ENCODE peak calls at places on chromosomes 6 and 20, in eight cellular contexts. N, Y, Z, H, X, P, D and A are unnamed samples.

GRCh38 chr6:25387483-25387882 is 108.3 kb downstream of the CARMIL1 start:
- DNase-seq in N (no peak), Y (no peak), Z (no peak), H (no peak), X (no peak), P (peak), D (no peak), A (no peak)

GRCh38 chr6:43129434-43130194 is 41.5 kb upstream of the SRF start:
- DNase-seq in N (peak), Y (no peak), Z (peak), H (no peak), X (no peak), P (peak), D (no peak), A (no peak)

GRCh38 chr20:61249626-61250025 is 2.4 kb upstream of the CDH4 start:
- DNase-seq in N (no peak), Y (no peak), Z (no peak), H (no peak), X (no peak), P (no peak), D (no peak), A (no peak)

GRCh38 chr6:28606424-28607391 is 81.0 kb downstream of the GPX5 start:
- DNase-seq in N (peak), Y (no peak), Z (peak), H (peak), X (peak), P (peak), D (peak), A (peak)

GRCh38 chr6:156024339-156024738 is 568.7 kb upstream of the NOX3 start:
- DNase-seq in N (no peak), Y (no peak), Z (no peak), H (no peak), X (no peak), P (no peak), D (no peak), A (no peak)

GRCh38 chr6:107488174-107488874 is 1.6 kb upstream of the SOBP start:
- DNase-seq in N (no peak), Y (no peak), Z (no peak), H (no peak), X (no peak), P (no peak), D (no peak), A (no peak)

GRCh38 chr6:157990321-157991066 is 8.8 kb downstream of the SYNJ2 start:
- DNase-seq in N (peak), Y (no peak), Z (peak), H (no peak), X (no peak), P (peak), D (peak), A (no peak)

GRCh38 chr20:7571521-7572065 is 368.7 kb downstream of the HAO1 start:
- DNase-seq in N (no peak), Y (no peak), Z (peak), H (no peak), X (no peak), P (no peak), D (no peak), A (no peak)

GRCh38 chr6:10528170-10528981 is 7.2 kb downstream of the GCNT2 start:
- DNase-seq in N (peak), Y (peak), Z (peak), H (peak), X (peak), P (peak), D (no peak), A (peak)

GRCh38 chr6:89763550-89763949 is 56.0 kb downstream of the MDN1 start:
- DNase-seq in N (no peak), Y (no peak), Z (no peak), H (no peak), X (peak), P (no peak), D (no peak), A (no peak)

GRCh38 chr6:27592481-27593199 is 119.7 kb upstream of the ZNF184 start:
- DNase-seq in N (peak), Y (no peak), Z (peak), H (peak), X (peak), P (peak), D (peak), A (peak)

GRCh38 chr6:121849477-121849876 is 414.0 kb downstream of the GJA1 start:
- DNase-seq in N (peak), Y (peak), Z (peak), H (peak), X (peak), P (peak), D (no peak), A (no peak)

GRCh38 chr6:44512868-44513641 is 125.5 kb downstream of the CDC5L start:
- DNase-seq in N (no peak), Y (no peak), Z (peak), H (no peak), X (no peak), P (no peak), D (no peak), A (no peak)

GRCh38 chr6:9168669-9169068 is 733.3 kb upstream of the SLC35B3 start:
- DNase-seq in N (no peak), Y (no peak), Z (no peak), H (no peak), X (no peak), P (no peak), D (no peak), A (no peak)

GRCh38 chr6:14665827-14666724 is 548.5 kb downstream of the CD83 start:
- DNase-seq in N (peak), Y (no peak), Z (peak), H (no peak), X (peak), P (peak), D (no peak), A (peak)

GRCh38 chr6:14466278-14466677 is 348.7 kb downstream of the CD83 start:
- DNase-seq in N (no peak), Y (no peak), Z (no peak), H (no peak), X (no peak), P (no peak), D (no peak), A (no peak)

GRCh38 chr6:20182926-20183521 is 29.2 kb downstream of the MBOAT1 start:
- DNase-seq in N (no peak), Y (peak), Z (peak), H (peak), X (peak), P (no peak), D (no peak), A (no peak)